ENCODE peak calls at places on chromosomes 3 and 15, in four cellular contexts. One of them, this sample, is unnamed.

GRCh38 chr15:28876131-28876844 is 9.5 kb upstream of the APBA2 start:
- DNase-seq in WERI-Rb-1: no peak
- DNase-seq in kidney: peak; percentile 47
- DNase-seq in fibroblast of mammary gland: no peak
- DNase-seq in this sample: no peak

GRCh38 chr15:62569460-62570404 is 404.6 kb upstream of the C2CD4B start:
- DNase-seq in WERI-Rb-1: no peak
- DNase-seq in fibroblast of mammary gland: peak; percentile 56
- DNase-seq in kidney: peak; percentile 82
- DNase-seq in this sample: no peak

GRCh38 chr3:109059289-109059688 is 58.6 kb downstream of the MORC1 start:
- DNase-seq in kidney: no peak
- DNase-seq in fibroblast of mammary gland: no peak
- DNase-seq in WERI-Rb-1: no peak
- DNase-seq in this sample: no peak

GRCh38 chr3:112120485-112120836 is 12.6 kb downstream of the GCSAM start:
- DNase-seq in kidney: no peak
- DNase-seq in fibroblast of mammary gland: no peak
- DNase-seq in WERI-Rb-1: no peak
- DNase-seq in this sample: no peak

GRCh38 chr3:79467721-79468120 is 300.1 kb downstream of the ROBO1 start:
- DNase-seq in WERI-Rb-1: no peak
- DNase-seq in kidney: no peak
- DNase-seq in fibroblast of mammary gland: no peak
- DNase-seq in this sample: no peak

GRCh38 chr3:70871909-70872656 is 559.6 kb upstream of the MDFIC2 start:
- DNase-seq in kidney: no peak
- DNase-seq in WERI-Rb-1: no peak
- DNase-seq in fibroblast of mammary gland: peak; percentile 98
- DNase-seq in this sample: no peak

GRCh38 chr15:35963316-35963715 is 417.4 kb upstream of the DPH6 start:
- DNase-seq in fibroblast of mammary gland: peak; percentile 74
- DNase-seq in kidney: no peak
- DNase-seq in WERI-Rb-1: no peak
- DNase-seq in this sample: no peak

GRCh38 chr3:48991851-48992545 is 2.0 kb downstream of the P4HTM start:
- DNase-seq in WERI-Rb-1: no peak
- DNase-seq in fibroblast of mammary gland: no peak
- DNase-seq in kidney: no peak
- DNase-seq in this sample: no peak

GRCh38 chr3:172607305-172608121 is 84.3 kb upstream of the TNFSF10 start:
- DNase-seq in kidney: no peak
- DNase-seq in fibroblast of mammary gland: peak; percentile 88
- DNase-seq in WERI-Rb-1: peak; percentile 21
- DNase-seq in this sample: no peak

GRCh38 chr15:62617741-62618140 is 424.8 kb upstream of the TPM1 start:
- DNase-seq in kidney: no peak
- DNase-seq in fibroblast of mammary gland: peak; percentile 24
- DNase-seq in WERI-Rb-1: no peak
- DNase-seq in this sample: no peak

GRCh38 chr3:101065962-101066361 is 72.7 kb upstream of the ABI3BP start:
- DNase-seq in WERI-Rb-1: no peak
- DNase-seq in kidney: no peak
- DNase-seq in fibroblast of mammary gland: peak; percentile 95
- DNase-seq in this sample: no peak

GRCh38 chr15:49827311-49827710 is 206.5 kb downstream of the DTWD1 start:
- DNase-seq in fibroblast of mammary gland: no peak
- DNase-seq in kidney: no peak
- DNase-seq in WERI-Rb-1: no peak
- DNase-seq in this sample: no peak

GRCh38 chr15:90459368-90459767 is 70.4 kb upstream of the CRTC3 start:
- DNase-seq in WERI-Rb-1: no peak
- DNase-seq in kidney: no peak
- DNase-seq in fibroblast of mammary gland: no peak
- DNase-seq in this sample: no peak

DNA sequence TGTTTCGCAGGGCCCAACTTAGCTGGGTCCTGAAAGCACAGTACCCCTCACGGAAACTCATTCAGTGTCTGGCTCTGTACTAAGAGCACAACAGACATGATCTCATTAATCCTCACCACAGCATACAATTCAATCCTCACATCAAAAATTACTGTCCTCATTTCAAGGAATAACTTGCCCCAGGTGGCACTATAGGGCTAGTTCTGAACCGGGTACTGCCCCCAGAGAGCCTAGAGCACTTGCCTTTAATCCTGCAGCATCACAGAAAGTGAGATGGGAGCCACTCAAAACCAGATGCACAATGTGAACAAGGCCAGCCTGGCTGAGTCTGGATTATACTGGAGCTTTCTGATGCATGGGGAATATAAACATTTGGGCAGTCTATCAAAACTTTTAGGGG is 122.6 kb downstream of the OSBPL10 start:
- DNase-seq in kidney: no peak
- DNase-seq in WERI-Rb-1: no peak
- DNase-seq in fibroblast of mammary gland: peak; percentile 7
- DNase-seq in this sample: no peak
- TF ChIP-seq CTCF in kidney: no peak
- TF ChIP-seq CTCF in WERI-Rb-1: no peak
- TF ChIP-seq CTCF in fibroblast of mammary gland: no peak
- TF ChIP-seq CTCF in this sample: no peak

GRCh38 chr3:170180107-170180951 is 1.2 kb downstream of the PHC3 start:
- DNase-seq in fibroblast of mammary gland: peak; percentile 26
- DNase-seq in WERI-Rb-1: no peak
- DNase-seq in kidney: no peak
- DNase-seq in this sample: no peak

GRCh38 chr3:170179444-170179843 is 2.1 kb downstream of the PHC3 start:
- DNase-seq in WERI-Rb-1: no peak
- DNase-seq in kidney: no peak
- DNase-seq in fibroblast of mammary gland: no peak
- DNase-seq in this sample: no peak

GRCh38 chr3:170178631-170179030 is 2.9 kb downstream of the PHC3 start:
- DNase-seq in WERI-Rb-1: no peak
- DNase-seq in kidney: no peak
- DNase-seq in fibroblast of mammary gland: no peak
- DNase-seq in this sample: no peak

GRCh38 chr3:170180952-170181876 is at the start of gene PHC3:
- DNase-seq in kidney: peak; percentile 97
- DNase-seq in fibroblast of mammary gland: peak; percentile 87
- DNase-seq in WERI-Rb-1: peak; percentile 94
- DNase-seq in this sample: peak; percentile 96
- TF ChIP-seq CTCF in kidney: peak; percentile 21
- TF ChIP-seq CTCF in fibroblast of mammary gland: no peak
- TF ChIP-seq CTCF in WERI-Rb-1: no peak
- TF ChIP-seq CTCF in this sample: no peak

DNA sequence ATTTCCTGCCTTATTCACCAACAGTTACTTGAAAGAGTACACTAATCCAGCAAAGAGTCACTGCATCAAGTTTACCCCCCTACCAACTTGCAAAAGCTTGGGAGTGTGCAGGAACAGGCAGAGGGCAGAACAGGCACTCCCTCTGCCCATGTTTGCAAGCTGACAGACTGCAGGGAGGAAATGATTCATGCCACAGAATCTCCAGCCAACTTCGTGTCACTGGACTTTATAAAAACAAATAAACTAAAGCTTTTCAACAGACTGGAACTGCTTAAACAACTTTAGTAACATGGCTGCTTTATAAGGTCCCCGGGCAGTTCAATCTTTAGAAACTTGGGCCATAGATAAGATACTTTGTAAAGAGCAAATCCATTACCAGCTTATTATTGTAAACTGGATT is 129.5 kb downstream of the THRB start:
- DNase-seq in WERI-Rb-1: no peak
- DNase-seq in kidney: no peak
- DNase-seq in fibroblast of mammary gland: peak; percentile 92
- DNase-seq in this sample: no peak
- TF ChIP-seq CTCF in WERI-Rb-1: no peak
- TF ChIP-seq CTCF in kidney: peak; percentile 32
- TF ChIP-seq CTCF in fibroblast of mammary gland: peak; percentile 6
- TF ChIP-seq CTCF in this sample: no peak

GRCh38 chr3:59607628-59608027 is 557.8 kb upstream of the CFAP20DC start:
- DNase-seq in kidney: no peak
- DNase-seq in WERI-Rb-1: no peak
- DNase-seq in fibroblast of mammary gland: peak; percentile 49
- DNase-seq in this sample: no peak
- TF ChIP-seq CTCF in kidney: peak; percentile 6
- TF ChIP-seq CTCF in WERI-Rb-1: peak; percentile 48
- TF ChIP-seq CTCF in fibroblast of mammary gland: peak; percentile 30
- TF ChIP-seq CTCF in this sample: no peak

GRCh38 chr15:53122818-53123217 is 332.7 kb upstream of the ONECUT1 start:
- DNase-seq in WERI-Rb-1: no peak
- DNase-seq in kidney: no peak
- DNase-seq in fibroblast of mammary gland: no peak
- DNase-seq in this sample: no peak

GRCh38 chr15:53130943-53131342 is 340.8 kb upstream of the ONECUT1 start:
- DNase-seq in fibroblast of mammary gland: no peak
- DNase-seq in WERI-Rb-1: no peak
- DNase-seq in kidney: no peak
- DNase-seq in this sample: no peak

GRCh38 chr15:53133255-53133654 is 343.1 kb upstream of the ONECUT1 start:
- DNase-seq in kidney: no peak
- DNase-seq in fibroblast of mammary gland: no peak
- DNase-seq in WERI-Rb-1: no peak
- DNase-seq in this sample: no peak

GRCh38 chr15:53126144-53126543 is 336.0 kb upstream of the ONECUT1 start:
- DNase-seq in fibroblast of mammary gland: no peak
- DNase-seq in kidney: no peak
- DNase-seq in WERI-Rb-1: no peak
- DNase-seq in this sample: no peak

GRCh38 chr15:53128652-53129051 is 338.5 kb upstream of the ONECUT1 start:
- DNase-seq in kidney: no peak
- DNase-seq in WERI-Rb-1: no peak
- DNase-seq in fibroblast of mammary gland: no peak
- DNase-seq in this sample: no peak
- TF ChIP-seq CTCF in kidney: no peak
- TF ChIP-seq CTCF in WERI-Rb-1: no peak
- TF ChIP-seq CTCF in fibroblast of mammary gland: no peak
- TF ChIP-seq CTCF in this sample: no peak

DNA sequence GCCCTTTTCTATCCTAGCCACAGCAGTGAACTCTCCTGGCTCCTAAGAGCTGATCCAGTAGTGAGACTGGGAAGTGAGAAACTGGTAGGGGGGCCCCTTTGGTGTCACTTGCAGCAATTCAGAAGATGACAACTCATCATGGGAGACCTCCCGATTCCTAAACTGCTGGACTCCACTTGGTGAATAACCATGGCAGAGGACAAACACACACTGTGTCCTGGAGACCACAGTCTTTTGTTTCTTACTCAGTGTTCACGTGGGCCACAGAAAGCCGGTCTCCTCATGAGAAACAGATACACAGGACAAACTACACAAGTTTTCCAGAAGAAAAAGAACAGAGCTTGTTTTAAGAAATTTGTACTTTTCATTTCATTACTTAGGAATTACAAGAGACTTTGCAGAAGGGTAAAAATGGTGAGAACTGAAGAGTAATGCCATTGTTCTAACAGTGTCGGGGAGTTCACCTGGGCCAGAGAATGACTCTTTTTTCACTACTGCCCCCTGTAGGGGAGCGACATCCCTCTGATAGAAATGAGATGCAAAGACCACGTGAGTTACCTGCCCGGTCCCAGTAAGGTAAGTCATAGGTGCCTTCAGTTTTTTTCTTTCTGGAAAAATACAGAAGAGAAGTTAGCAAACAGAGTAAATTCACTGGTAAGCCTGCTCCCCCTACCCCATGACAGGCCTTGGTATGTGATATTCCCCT is 38.1 kb downstream of the ST3GAL6 start:
- DNase-seq in fibroblast of mammary gland: no peak
- DNase-seq in WERI-Rb-1: no peak
- DNase-seq in kidney: no peak
- DNase-seq in this sample: no peak
- TF ChIP-seq CTCF in fibroblast of mammary gland: peak; percentile 8
- TF ChIP-seq CTCF in WERI-Rb-1: no peak
- TF ChIP-seq CTCF in kidney: no peak
- TF ChIP-seq CTCF in this sample: no peak

GRCh38 chr15:74937602-74938371 is at the start of gene COX5A:
- DNase-seq in fibroblast of mammary gland: peak; percentile 97
- DNase-seq in WERI-Rb-1: peak; percentile 93
- DNase-seq in kidney: peak; percentile 98
- DNase-seq in this sample: peak; percentile 88
- TF ChIP-seq CTCF in fibroblast of mammary gland: no peak
- TF ChIP-seq CTCF in WERI-Rb-1: no peak
- TF ChIP-seq CTCF in kidney: peak; percentile 2
- TF ChIP-seq CTCF in this sample: no peak

GRCh38 chr3:71987089-71987735 is 202.3 kb upstream of the PROK2 start:
- DNase-seq in fibroblast of mammary gland: peak; percentile 60
- DNase-seq in kidney: no peak
- DNase-seq in WERI-Rb-1: peak; percentile 38
- DNase-seq in this sample: no peak
- TF ChIP-seq CTCF in fibroblast of mammary gland: peak; percentile 47
- TF ChIP-seq CTCF in kidney: peak; percentile 26
- TF ChIP-seq CTCF in WERI-Rb-1: peak; percentile 53
- TF ChIP-seq CTCF in this sample: peak; percentile 5

DNA sequence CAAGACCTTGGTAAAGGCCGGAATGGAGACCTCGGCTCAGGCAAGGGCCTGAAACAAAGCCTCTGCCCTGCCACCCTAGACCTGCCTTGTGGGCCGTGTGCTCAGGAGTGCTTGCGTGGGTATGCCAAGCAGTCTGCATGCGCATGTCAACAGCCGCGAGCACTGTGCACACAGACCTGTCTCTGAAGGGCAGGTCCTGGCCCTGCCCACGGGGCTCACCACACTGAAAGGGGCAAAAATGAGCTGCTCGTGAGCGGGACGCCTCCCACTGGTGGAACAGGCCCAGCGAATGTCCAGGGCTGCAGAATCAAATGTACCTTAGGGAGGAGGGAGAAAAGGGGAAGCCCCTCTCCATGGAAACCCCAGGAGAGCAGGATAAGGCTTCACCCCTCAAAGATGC is 44.3 kb upstream of the FGD5 start:
- DNase-seq in WERI-Rb-1: no peak
- DNase-seq in fibroblast of mammary gland: no peak
- DNase-seq in kidney: no peak
- DNase-seq in this sample: no peak
- TF ChIP-seq CTCF in WERI-Rb-1: no peak
- TF ChIP-seq CTCF in fibroblast of mammary gland: no peak
- TF ChIP-seq CTCF in kidney: no peak
- TF ChIP-seq CTCF in this sample: no peak

DNA sequence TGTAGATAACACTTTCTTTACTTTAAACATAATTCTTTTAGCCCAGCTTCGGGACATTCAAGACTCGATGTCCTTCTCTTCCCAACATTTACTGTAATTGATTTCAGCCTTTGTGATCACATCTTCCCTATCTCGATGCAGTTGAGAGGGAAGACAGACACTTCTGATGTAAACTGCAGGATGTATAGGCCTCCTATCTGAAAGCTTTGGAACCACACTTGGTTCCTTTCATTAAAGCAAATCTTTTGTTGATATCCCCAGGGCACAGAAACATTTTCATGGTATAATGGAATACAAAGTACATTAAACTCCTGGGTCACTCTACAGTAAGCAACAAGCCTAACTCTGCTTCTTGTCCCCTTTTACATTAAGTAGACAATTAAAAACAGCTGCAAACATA is 6.4 kb downstream of the GRM7 start:
- DNase-seq in kidney: no peak
- DNase-seq in WERI-Rb-1: no peak
- DNase-seq in fibroblast of mammary gland: no peak
- DNase-seq in this sample: no peak
- TF ChIP-seq CTCF in kidney: no peak
- TF ChIP-seq CTCF in WERI-Rb-1: no peak
- TF ChIP-seq CTCF in fibroblast of mammary gland: no peak
- TF ChIP-seq CTCF in this sample: no peak